ENCODE peak calls at places on chromosomes 5 and 9, in seven cellular contexts. R, Q, M, O, L, P and W are unnamed samples.

GRCh38 chr9:105993051-105993854 is 298.9 kb downstream of the TMEM38B start:
- DNase-seq in R (no peak), Q (no peak), M (no peak), O (no peak), L (no peak), P (no peak), W (no peak)

GRCh38 chr5:161851691-161852299 is 3.9 kb downstream of the GABRA1 start:
- DNase-seq in R (no peak), Q (no peak), M (no peak), O (peak; percentile 3), L (no peak), P (no peak), W (no peak)

GRCh38 chr9:89640391-89640790 is 35.6 kb downstream of the GADD45G start:
- DNase-seq in R (no peak), Q (no peak), M (no peak), O (no peak), L (no peak), P (no peak), W (no peak)

GRCh38 chr5:116272281-116272941 is 187.6 kb downstream of the COMMD10 start:
- DNase-seq in R (no peak), Q (no peak), M (no peak), O (no peak), L (no peak), P (no peak), W (no peak)

GRCh38 chr9:108603141-108603540 is 252.6 kb downstream of the ACTL7B start:
- DNase-seq in R (no peak), Q (no peak), M (no peak), O (no peak), L (no peak), P (no peak), W (no peak)

GRCh38 chr5:1745806-1746370 is 53.7 kb downstream of the MRPL36 start:
- DNase-seq in R (no peak), Q (no peak), M (no peak), O (no peak), L (no peak), P (no peak), W (no peak)

GRCh38 chr5:153565822-153566221 is 75.4 kb downstream of the GRIA1 start:
- DNase-seq in R (no peak), Q (no peak), M (no peak), O (no peak), L (no peak), P (no peak), W (no peak)

GRCh38 chr5:139745121-139745799 is 50.3 kb upstream of the PSD2 start:
- DNase-seq in R (peak; percentile 74), Q (no peak), M (no peak), O (no peak), L (no peak), P (no peak), W (no peak)

GRCh38 chr5:53877243-53877642 is 316.8 kb downstream of the NDUFS4 start:
- DNase-seq in R (no peak), Q (no peak), M (no peak), O (no peak), L (no peak), P (no peak), W (no peak)

GRCh38 chr5:180348316-180348715 is 4.8 kb downstream of the GFPT2 start:
- DNase-seq in R (no peak), Q (no peak), M (no peak), O (no peak), L (no peak), P (no peak), W (no peak)

GRCh38 chr5:81422671-81423070 is 28.7 kb upstream of the ACOT12 start:
- DNase-seq in R (no peak), Q (no peak), M (no peak), O (no peak), L (no peak), P (no peak), W (peak; percentile 37)

GRCh38 chr9:116189683-116190082 is 36.1 kb downstream of the PAPPA start:
- DNase-seq in R (no peak), Q (no peak), M (no peak), O (no peak), L (no peak), P (no peak), W (no peak)

GRCh38 chr5:120464627-120465280 is 654 bp downstream of the PRR16 start:
- DNase-seq in R (peak; percentile 52), Q (no peak), M (no peak), O (peak; percentile 67), L (no peak), P (no peak), W (no peak)

GRCh38 chr5:132410451-132411381 is 41.2 kb downstream of the SLC22A5 start:
- DNase-seq in R (peak; percentile 88), Q (no peak), M (peak; percentile 66), O (peak; percentile 95), L (no peak), P (peak; percentile 69), W (peak; percentile 60)

GRCh38 chr9:100587375-100587774 is 9.5 kb downstream of the CAVIN4 start:
- DNase-seq in R (no peak), Q (no peak), M (no peak), O (no peak), L (no peak), P (no peak), W (peak; percentile 55)

GRCh38 chr9:37209431-37210386 is 89.3 kb downstream of the ZCCHC7 start:
- DNase-seq in R (peak; percentile 54), Q (no peak), M (no peak), O (no peak), L (no peak), P (no peak), W (peak; percentile 9)

GRCh38 chr9:89277454-89277853 is 33.5 kb upstream of the CKS2 start:
- DNase-seq in R (no peak), Q (no peak), M (no peak), O (no peak), L (peak; percentile 9), P (no peak), W (no peak)

GRCh38 chr9:110160163-110160562 is 47.8 kb downstream of the C9orf152 start:
- DNase-seq in R (no peak), Q (no peak), M (no peak), O (no peak), L (no peak), P (no peak), W (no peak)

GRCh38 chr9:133635098-133635497 is 1.1 kb upstream of the DBH start:
- DNase-seq in R (no peak), Q (no peak), M (no peak), O (no peak), L (no peak), P (no peak), W (no peak)

GRCh38 chr5:117638581-117638980 is 1064.0 kb upstream of the SEMA6A start:
- DNase-seq in R (no peak), Q (no peak), M (no peak), O (no peak), L (no peak), P (no peak), W (no peak)

GRCh38 chr9:70409800-70410199 is 4.7 kb downstream of the KLF9 start:
- DNase-seq in R (no peak), Q (no peak), M (no peak), O (no peak), L (no peak), P (no peak), W (no peak)

GRCh38 chr9:70411930-70412677 is 2.4 kb downstream of the KLF9 start:
- DNase-seq in R (peak; percentile 89), Q (peak; percentile 31), M (peak; percentile 31), O (peak; percentile 57), L (peak; percentile 51), P (peak; percentile 33), W (peak; percentile 81)

GRCh38 chr9:70411141-70411929 is 3.1 kb downstream of the KLF9 start:
- DNase-seq in R (peak; percentile 45), Q (no peak), M (no peak), O (no peak), L (no peak), P (no peak), W (peak; percentile 9)

GRCh38 chr9:70409280-70409679 is 5.2 kb downstream of the KLF9 start:
- DNase-seq in R (no peak), Q (no peak), M (no peak), O (no peak), L (no peak), P (no peak), W (no peak)

GRCh38 chr9:70410368-70410767 is 4.1 kb downstream of the KLF9 start:
- DNase-seq in R (no peak), Q (no peak), M (no peak), O (no peak), L (no peak), P (no peak), W (no peak)
- TF ChIP-seq TAF1 in R (no peak), Q (no peak), M (no peak), O (no peak), L (no peak), P (no peak), W (no peak)

DNA sequence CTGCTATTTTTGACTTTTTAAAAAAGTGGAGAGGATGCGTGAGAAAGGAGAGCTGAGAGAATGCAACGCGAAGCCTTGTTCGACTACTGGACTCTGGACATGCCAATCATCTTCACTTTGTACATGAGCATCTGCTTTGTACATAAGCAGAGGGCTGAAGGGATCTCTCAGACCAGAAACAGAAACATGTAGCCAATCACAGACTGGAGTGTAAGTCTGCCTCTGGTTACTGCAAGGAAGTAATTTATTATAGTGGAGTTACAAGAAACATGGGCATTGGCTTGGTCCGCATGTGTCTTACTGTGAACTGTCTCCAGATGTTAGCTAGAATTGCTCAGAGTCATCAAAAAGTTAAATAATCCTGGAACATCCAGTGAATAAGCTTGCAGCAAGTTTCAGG is 190.0 kb upstream of the GRAMD2B start:
- DNase-seq in R (no peak), Q (no peak), M (no peak), O (no peak), L (no peak), P (no peak), W (no peak)
- TF ChIP-seq TAF1 in R (no peak), Q (no peak), M (no peak), O (no peak), L (no peak), P (no peak), W (no peak)

DNA sequence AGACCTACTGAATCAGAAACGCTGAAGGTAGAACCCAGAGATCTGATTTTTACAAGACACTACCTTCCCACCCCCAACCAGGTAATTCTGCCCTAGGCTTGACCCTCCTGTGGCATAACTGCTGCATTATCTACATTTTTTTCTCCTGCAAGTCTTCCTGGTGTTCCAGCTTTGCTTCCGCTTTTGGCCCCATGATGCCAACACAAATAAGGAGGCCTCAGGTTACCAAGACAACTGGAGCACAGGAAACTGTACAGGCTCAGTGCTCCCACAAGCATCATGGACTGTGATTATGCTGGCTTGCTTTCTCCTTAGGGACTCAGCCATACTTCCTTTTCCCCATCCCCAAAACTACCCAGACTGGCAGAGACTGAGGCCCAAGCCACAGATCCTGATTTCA is 6.6 kb upstream of the MSMP start:
- DNase-seq in R (no peak), Q (no peak), M (no peak), O (no peak), L (no peak), P (no peak), W (no peak)
- TF ChIP-seq TAF1 in R (no peak), Q (no peak), M (no peak), O (no peak), L (no peak), P (no peak), W (no peak)

DNA sequence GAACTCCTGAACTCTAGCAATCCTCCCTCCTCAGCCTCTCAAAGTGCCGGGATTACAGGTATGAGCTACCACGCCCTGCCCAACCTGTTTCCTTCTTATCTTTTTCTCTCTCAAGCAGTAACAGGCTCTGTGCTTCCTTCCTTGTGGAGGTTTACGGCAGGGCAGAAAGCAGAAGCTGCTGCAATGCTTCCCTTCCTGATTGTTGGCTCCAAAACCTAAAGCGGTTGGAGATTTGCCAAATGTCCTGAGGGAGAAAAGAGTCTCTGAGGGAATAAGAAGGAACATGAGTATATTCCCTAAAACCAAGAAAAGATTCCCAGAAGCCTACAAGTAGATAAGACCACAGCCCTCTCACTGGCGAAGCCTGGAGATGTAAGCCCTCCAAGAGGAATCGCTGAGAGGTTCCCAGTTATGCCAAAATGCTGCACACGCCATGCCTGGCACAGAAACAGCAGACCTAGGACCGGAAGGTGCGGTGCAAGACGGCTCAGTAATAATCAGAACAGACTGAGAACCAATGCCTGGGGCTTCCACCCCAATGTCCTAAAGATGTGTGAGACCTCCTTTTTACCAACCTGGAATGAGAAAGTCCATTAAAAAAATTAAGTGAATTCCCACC is 73.2 kb downstream of the APTX start:
- DNase-seq in R (peak; percentile 23), Q (no peak), M (no peak), O (no peak), L (no peak), P (no peak), W (no peak)
- TF ChIP-seq TAF1 in R (no peak), Q (no peak), M (no peak), O (no peak), L (no peak), P (no peak), W (no peak)